ENCODE peak calls at places on chromosome 11, in nine cellular contexts. V, A, E, F, Z, K, X, Y and H are unnamed samples.

GRCh38 chr11:10807629-10808552 is 835 bp downstream of the EIF4G2 start:
- DNase-seq in Y (no peak), X (peak), F (peak), A (peak), V (no peak), Z (no peak), E (peak), K (no peak), H (peak)

GRCh38 chr11:133040289-133040893 is 491.9 kb downstream of the OPCML start:
- DNase-seq in E (no peak), K (no peak), F (no peak), X (no peak), Y (no peak), Z (no peak), A (no peak), V (no peak), H (no peak)

GRCh38 chr11:13145461-13145860 is 132.1 kb upstream of the BMAL1 start:
- DNase-seq in K (no peak), F (no peak), X (no peak), V (no peak), Y (no peak), E (no peak), Z (no peak), A (no peak), H (no peak)

GRCh38 chr11:42625757-42626156 is 686.0 kb upstream of the API5 start:
- DNase-seq in K (no peak), Y (no peak), A (no peak), Z (no peak), E (no peak), F (no peak), V (no peak), X (no peak), H (no peak)

GRCh38 chr11:35750981-35751663 is 88.5 kb downstream of the TRIM44 start:
- DNase-seq in E (no peak), X (no peak), Y (no peak), A (no peak), V (no peak), K (no peak), F (no peak), Z (no peak), H (no peak)

GRCh38 chr11:134508219-134508990 is 96.4 kb upstream of the B3GAT1 start:
- DNase-seq in F (no peak), Y (no peak), V (no peak), Z (no peak), E (no peak), X (no peak), A (no peak), K (no peak), H (no peak)

GRCh38 chr11:63548178-63548577 is 11.6 kb downstream of the PLAAT4 start:
- DNase-seq in Z (no peak), Y (no peak), K (no peak), E (no peak), X (no peak), A (no peak), V (no peak), F (no peak), H (no peak)

GRCh38 chr11:8242480-8243280 is 21.0 kb downstream of the LMO1 start:
- DNase-seq in E (no peak), X (no peak), F (no peak), Y (no peak), A (no peak), Z (peak), K (no peak), V (no peak), H (no peak)

GRCh38 chr11:31531293-31531692 is 21.7 kb downstream of the ELP4 start:
- DNase-seq in K (no peak), E (no peak), X (no peak), A (no peak), Y (no peak), V (no peak), F (no peak), Z (no peak), H (no peak)

GRCh38 chr11:14756349-14756748 is 112.7 kb downstream of the PDE3B start:
- DNase-seq in V (no peak), Y (no peak), E (no peak), Z (no peak), X (no peak), F (no peak), A (no peak), K (no peak), H (no peak)

GRCh38 chr11:119537641-119538253 is 114.8 kb upstream of the THY1 start:
- DNase-seq in K (no peak), X (no peak), F (no peak), Z (no peak), V (no peak), Y (no peak), E (no peak), A (no peak), H (no peak)

GRCh38 chr11:34345012-34345804 is 12.6 kb downstream of the ABTB2 start:
- DNase-seq in A (no peak), K (peak), Z (peak), F (no peak), X (peak), V (no peak), E (no peak), Y (no peak), H (no peak)

GRCh38 chr11:81772161-81772560 is 961.5 kb downstream of the FAM181B start:
- DNase-seq in Z (no peak), A (no peak), V (no peak), F (no peak), E (no peak), Y (no peak), X (no peak), K (no peak), H (no peak)

GRCh38 chr11:76602431-76602861 is 68.1 kb downstream of the LRRC32 start:
- DNase-seq in K (no peak), F (no peak), Y (no peak), V (no peak), X (peak), A (no peak), E (no peak), Z (no peak), H (no peak)

GRCh38 chr11:3353066-3353465 is 25.9 kb downstream of the ZNF195 start:
- DNase-seq in K (no peak), V (no peak), F (no peak), E (no peak), X (no peak), Y (no peak), A (no peak), Z (no peak), H (no peak)

GRCh38 chr11:74322667-74323066 is 11.2 kb upstream of the P4HA3 start:
- DNase-seq in V (no peak), X (peak), E (no peak), A (no peak), F (no peak), Y (no peak), K (no peak), Z (no peak), H (no peak)